ENCODE peak calls at places on chromosomes 12 and 14, in nine cellular contexts. D, E, I, Q, U, F, W, T and P are unnamed samples.
A peak's percentile ranks its signal among the peaks of the same experiment; 100 is the strongest.

GRCh38 chr14:34064349-34064748 is 113.5 kb upstream of the EGLN3 start:
- DNase-seq in D (peak; percentile 70), U (peak; percentile 31), E (peak; percentile 52), T (no peak), I (no peak), F (peak; percentile 39), W (peak; percentile 31), Q (peak; percentile 11), P (peak; percentile 75)

GRCh38 chr14:92513966-92514843 is 624 bp downstream of the RIN3 start:
- DNase-seq in U (no peak), I (no peak), Q (peak; percentile 22), T (peak; percentile 40), F (no peak), D (no peak), W (peak; percentile 57), E (peak; percentile 64), P (no peak)

GRCh38 chr14:66117600-66117999 is 368.6 kb upstream of the CCDC196 start:
- DNase-seq in E (no peak), Q (peak; percentile 33), I (peak; percentile 31), D (no peak), W (no peak), T (peak; percentile 19), F (no peak), U (no peak), P (no peak)

GRCh38 chr14:103067231-103067954 is 10.0 kb upstream of the CDC42BPB start:
- DNase-seq in D (no peak), U (no peak), I (peak; percentile 73), Q (peak; percentile 38), F (no peak), W (peak; percentile 58), E (no peak), T (no peak), P (no peak)

GRCh38 chr14:94404561-94404960 is 16.2 kb upstream of the SERPINA1 start:
- DNase-seq in I (no peak), D (no peak), W (no peak), Q (no peak), T (no peak), U (no peak), E (no peak), F (no peak), P (no peak)

GRCh38 chr12:46124848-46125619 is 134.7 kb upstream of the SCAF11 start:
- DNase-seq in I (peak; percentile 80), F (no peak), W (peak; percentile 51), Q (peak; percentile 87), D (peak; percentile 33), E (peak; percentile 45), U (peak; percentile 41), T (peak; percentile 59), P (no peak)

GRCh38 chr14:68816183-68816942 is 23.5 kb upstream of the ZFP36L1 start:
- DNase-seq in I (no peak), Q (peak; percentile 86), E (peak; percentile 95), F (peak; percentile 82), U (peak; percentile 91), D (peak; percentile 83), W (peak; percentile 92), T (peak; percentile 93), P (peak; percentile 96)

GRCh38 chr14:88045705-88046104 is 40.8 kb downstream of the GPR65 start:
- DNase-seq in U (no peak), W (peak; percentile 10), E (no peak), D (peak; percentile 27), F (peak; percentile 17), I (no peak), Q (no peak), T (no peak), P (no peak)

GRCh38 chr12:24200013-24200412 is 250.5 kb upstream of the SOX5 start:
- DNase-seq in Q (no peak), U (no peak), W (no peak), I (no peak), E (no peak), T (no peak), D (no peak), F (no peak), P (no peak)

GRCh38 chr12:66741919-66742318 is 63.0 kb upstream of the GRIP1 start:
- DNase-seq in W (no peak), U (no peak), I (no peak), T (no peak), F (no peak), E (no peak), Q (no peak), D (no peak), P (no peak)

GRCh38 chr12:14927267-14927666 is 11.1 kb downstream of the ERP27 start:
- DNase-seq in E (no peak), F (no peak), Q (no peak), T (no peak), D (no peak), U (no peak), W (no peak), I (no peak), P (no peak)

GRCh38 chr12:109544955-109545531 is 28.3 kb downstream of the MMAB start:
- DNase-seq in E (no peak), D (no peak), Q (peak; percentile 37), T (no peak), W (no peak), F (no peak), U (no peak), I (no peak), P (no peak)

GRCh38 chr12:99154264-99154982 is 493.1 kb upstream of the GARIN6 start:
- DNase-seq in W (no peak), D (no peak), U (no peak), Q (no peak), F (no peak), I (no peak), E (peak; percentile 20), T (no peak), P (no peak)

GRCh38 chr12:3743803-3744202 is 9.1 kb downstream of the CRACR2A start:
- DNase-seq in U (no peak), E (no peak), I (no peak), W (no peak), D (no peak), F (peak; percentile 35), T (no peak), Q (no peak), P (no peak)

GRCh38 chr12:6334940-6335450 is 6.9 kb downstream of the TNFRSF1A start:
- DNase-seq in W (peak; percentile 58), D (no peak), E (no peak), U (peak; percentile 43), I (no peak), F (no peak), Q (peak; percentile 39), T (no peak), P (peak; percentile 76)

GRCh38 chr12:6337958-6338406 is 3.9 kb downstream of the TNFRSF1A start:
- DNase-seq in U (no peak), D (no peak), Q (no peak), I (no peak), T (no peak), F (no peak), E (no peak), W (no peak), P (no peak)

GRCh38 chr12:6336859-6337744 is 4.8 kb downstream of the TNFRSF1A start:
- DNase-seq in I (no peak), T (no peak), F (no peak), Q (no peak), W (peak; percentile 62), U (no peak), D (no peak), E (no peak), P (no peak)

GRCh38 chr12:6335451-6336078 is 6.3 kb downstream of the TNFRSF1A start:
- DNase-seq in E (peak; percentile 79), I (no peak), W (peak; percentile 84), T (peak; percentile 86), Q (peak; percentile 88), F (peak; percentile 74), D (peak; percentile 76), U (peak; percentile 81), P (peak; percentile 90)

GRCh38 chr12:6336079-6336858 is 5.6 kb downstream of the TNFRSF1A start:
- DNase-seq in D (peak; percentile 93), E (peak; percentile 95), F (peak; percentile 91), I (peak; percentile 96), W (peak; percentile 92), T (peak; percentile 99), U (peak; percentile 90), Q (peak; percentile 99), P (peak; percentile 95)
- TF ChIP-seq POLR2A in D (no peak), E (peak; percentile 76), F (peak; percentile 62), I (peak; percentile 68), W (peak; percentile 66), T (peak; percentile 85), U (no peak), Q (no peak), P (no peak)

GRCh38 chr14:37869633-37870032 is 274.2 kb downstream of the TTC6 start:
- DNase-seq in U (no peak), T (no peak), Q (no peak), D (no peak), W (no peak), F (no peak), I (no peak), E (no peak), P (no peak)
- TF ChIP-seq POLR2A in U (no peak), T (no peak), Q (no peak), D (no peak), W (no peak), F (no peak), I (no peak), E (no peak), P (no peak)

DNA sequence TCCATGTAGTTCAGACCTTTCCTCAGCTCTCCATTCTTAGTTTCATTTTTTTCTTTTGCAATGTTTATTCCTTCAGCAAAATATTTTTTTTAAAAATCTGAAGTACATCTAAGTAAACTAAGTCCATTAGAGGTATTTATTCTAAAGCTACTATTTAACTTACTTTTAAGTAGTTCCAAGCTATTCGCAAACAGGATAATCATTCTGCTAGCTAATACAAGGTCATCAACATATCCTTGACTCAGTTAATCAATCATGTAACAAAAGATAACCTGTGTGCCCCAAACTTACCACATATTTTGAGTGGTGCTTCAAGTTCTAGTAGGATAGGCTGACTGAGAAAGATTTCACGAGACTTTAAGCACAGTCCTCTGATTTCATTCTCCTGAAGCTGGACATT is 11.2 kb downstream of the PPP1CC start:
- DNase-seq in T (no peak), E (no peak), I (no peak), U (no peak), Q (no peak), F (no peak), W (no peak), D (no peak), P (no peak)
- TF ChIP-seq POLR2A in T (no peak), E (no peak), I (no peak), U (no peak), Q (no peak), F (no peak), W (no peak), D (no peak), P (no peak)

DNA sequence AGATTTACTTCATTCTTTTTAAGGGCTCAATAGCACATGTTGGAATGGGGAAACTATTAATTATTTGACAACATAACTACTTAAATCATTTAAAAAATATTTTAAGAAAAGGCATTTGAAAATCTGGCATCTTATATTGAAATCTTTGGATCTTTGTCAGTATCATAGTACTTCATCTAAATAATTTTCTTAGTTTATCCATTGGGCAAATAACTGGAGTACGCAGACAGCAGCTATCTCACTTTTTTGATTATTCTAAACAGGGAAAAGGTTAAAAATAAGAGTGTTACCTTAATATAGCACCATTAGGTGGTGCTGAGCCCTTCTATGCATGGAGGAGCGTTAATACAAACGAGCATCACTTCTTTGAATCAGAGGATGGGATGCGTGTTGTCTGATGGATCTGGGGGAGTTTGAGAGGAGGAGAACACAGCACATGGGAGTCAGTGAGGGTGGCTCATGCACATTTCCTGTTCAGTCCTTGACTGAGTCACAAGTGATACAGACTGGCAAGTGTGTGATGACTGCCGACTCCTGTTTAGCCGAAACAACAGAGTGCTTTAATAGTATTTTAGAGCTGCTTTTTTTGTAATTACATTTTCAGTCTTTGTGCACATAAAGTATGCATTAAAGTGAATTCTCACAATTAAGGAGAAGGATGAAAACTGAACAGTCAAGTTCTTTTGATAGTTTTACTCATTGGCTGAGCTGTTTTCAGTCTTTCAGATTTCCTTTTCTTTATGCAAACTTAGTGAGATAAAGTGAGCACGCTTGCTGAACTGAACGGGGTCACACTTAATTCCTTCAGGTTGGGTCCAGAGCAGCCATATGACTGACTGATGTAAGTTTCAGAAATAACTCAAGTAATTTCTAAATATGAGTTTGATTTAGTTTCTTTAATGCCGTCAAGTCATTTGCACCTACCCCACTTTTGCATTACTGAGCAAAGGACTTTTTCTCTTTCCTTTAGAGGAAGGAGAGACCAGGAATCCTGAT is 92.7 kb downstream of the DIP2B start:
- DNase-seq in T (peak; percentile 67), Q (peak; percentile 93), D (no peak), U (peak; percentile 39), W (no peak), F (no peak), I (peak; percentile 71), E (no peak), P (no peak)
- TF ChIP-seq POLR2A in T (no peak), Q (peak; percentile 35), D (no peak), U (no peak), W (no peak), F (no peak), I (no peak), E (no peak), P (no peak)